ENCODE peak calls at places on chromosomes 12 and 14, in five cellular contexts. One of them, this sample, is unnamed.

GRCh38 chr12:119681953-119682352 is 14.0 kb downstream of the PRKAB1 start:
- DNase-seq in H1: no peak
- DNase-seq in A549: no peak
- DNase-seq in HepG2: no peak
- DNase-seq in K562: no peak
- DNase-seq in this sample: no peak

GRCh38 chr14:23056257-23056955 is 914 bp downstream of the CDH24 start:
- DNase-seq in A549: peak
- DNase-seq in HepG2: peak
- DNase-seq in K562: peak
- DNase-seq in H1: peak
- DNase-seq in this sample: peak

GRCh38 chr12:6215932-6216494 is 15.8 kb downstream of the CD9 start:
- DNase-seq in HepG2: no peak
- DNase-seq in A549: peak
- DNase-seq in H1: no peak
- DNase-seq in K562: no peak
- DNase-seq in this sample: peak

GRCh38 chr12:45991289-45992249 is 1.2 kb upstream of the SCAF11 start:
- DNase-seq in HepG2: peak
- DNase-seq in H1: peak
- DNase-seq in A549: peak
- DNase-seq in K562: peak
- DNase-seq in this sample: peak

GRCh38 chr12:1830981-1831930 is 10.9 kb downstream of the LRTM2 start:
- DNase-seq in K562: peak
- DNase-seq in A549: peak
- DNase-seq in H1: peak
- DNase-seq in HepG2: peak
- DNase-seq in this sample: peak

GRCh38 chr14:101865288-101865687 is 99.1 kb upstream of the DYNC1H1 start:
- DNase-seq in A549: no peak
- DNase-seq in HepG2: no peak
- DNase-seq in H1: no peak
- DNase-seq in K562: no peak
- DNase-seq in this sample: no peak

GRCh38 chr12:82593143-82593542 is 93.6 kb upstream of the TMTC2 start:
- DNase-seq in A549: no peak
- DNase-seq in K562: no peak
- DNase-seq in HepG2: no peak
- DNase-seq in H1: no peak
- DNase-seq in this sample: no peak

GRCh38 chr12:54601841-54602240 is 13.4 kb upstream of the PPP1R1A start:
- DNase-seq in HepG2: no peak
- DNase-seq in A549: no peak
- DNase-seq in H1: no peak
- DNase-seq in K562: no peak
- DNase-seq in this sample: no peak

GRCh38 chr14:66709292-66709691 is 201.3 kb downstream of the GPHN start:
- DNase-seq in HepG2: peak
- DNase-seq in K562: no peak
- DNase-seq in A549: no peak
- DNase-seq in H1: no peak
- DNase-seq in this sample: peak

GRCh38 chr12:67645571-67645970 is 3.0 kb upstream of the DYRK2 start:
- DNase-seq in HepG2: no peak
- DNase-seq in H1: no peak
- DNase-seq in K562: no peak
- DNase-seq in A549: no peak
- DNase-seq in this sample: peak

GRCh38 chr14:70811065-70811464 is 1.8 kb upstream of the MAP3K9 start:
- DNase-seq in HepG2: no peak
- DNase-seq in A549: no peak
- DNase-seq in K562: no peak
- DNase-seq in H1: no peak
- DNase-seq in this sample: peak

GRCh38 chr14:22699801-22700564 is 55.8 kb upstream of the OR6J1 start:
- DNase-seq in HepG2: peak
- DNase-seq in H1: no peak
- DNase-seq in K562: peak
- DNase-seq in A549: no peak
- DNase-seq in this sample: no peak

GRCh38 chr12:105018001-105018400 is 31.9 kb downstream of the NOPCHAP1 start:
- DNase-seq in K562: no peak
- DNase-seq in H1: no peak
- DNase-seq in A549: peak
- DNase-seq in HepG2: no peak
- DNase-seq in this sample: peak

GRCh38 chr12:128771681-128772080 is 52.1 kb downstream of the SLC15A4 start:
- DNase-seq in A549: no peak
- DNase-seq in H1: no peak
- DNase-seq in HepG2: peak
- DNase-seq in K562: no peak
- DNase-seq in this sample: peak

GRCh38 chr12:9617124-9617523 is 9.4 kb upstream of the KLRB1 start:
- DNase-seq in H1: no peak
- DNase-seq in K562: no peak
- DNase-seq in HepG2: no peak
- DNase-seq in A549: no peak
- DNase-seq in this sample: no peak

GRCh38 chr14:24211311-24211710 is 2.0 kb downstream of the CHMP4A start:
- DNase-seq in H1: no peak
- DNase-seq in HepG2: no peak
- DNase-seq in K562: no peak
- DNase-seq in A549: no peak
- DNase-seq in this sample: no peak

GRCh38 chr12:117085318-117085947 is 13.8 kb downstream of the TESC start:
- DNase-seq in A549: no peak
- DNase-seq in HepG2: no peak
- DNase-seq in K562: no peak
- DNase-seq in H1: no peak
- DNase-seq in this sample: no peak

GRCh38 chr12:69345742-69346141 is 2.4 kb upstream of the LYZ start:
- DNase-seq in K562: peak
- DNase-seq in H1: no peak
- DNase-seq in HepG2: no peak
- DNase-seq in A549: no peak
- DNase-seq in this sample: no peak

GRCh38 chr12:69345077-69345476 is 3.1 kb upstream of the LYZ start:
- DNase-seq in H1: no peak
- DNase-seq in HepG2: no peak
- DNase-seq in A549: no peak
- DNase-seq in K562: no peak
- DNase-seq in this sample: no peak

GRCh38 chr12:69343357-69343756 is 4.8 kb upstream of the LYZ start:
- DNase-seq in H1: no peak
- DNase-seq in K562: no peak
- DNase-seq in A549: no peak
- DNase-seq in HepG2: no peak
- DNase-seq in this sample: no peak

GRCh38 chr12:69342407-69342806 is 5.8 kb upstream of the LYZ start:
- DNase-seq in H1: no peak
- DNase-seq in A549: no peak
- DNase-seq in K562: no peak
- DNase-seq in HepG2: no peak
- DNase-seq in this sample: no peak

DNA sequence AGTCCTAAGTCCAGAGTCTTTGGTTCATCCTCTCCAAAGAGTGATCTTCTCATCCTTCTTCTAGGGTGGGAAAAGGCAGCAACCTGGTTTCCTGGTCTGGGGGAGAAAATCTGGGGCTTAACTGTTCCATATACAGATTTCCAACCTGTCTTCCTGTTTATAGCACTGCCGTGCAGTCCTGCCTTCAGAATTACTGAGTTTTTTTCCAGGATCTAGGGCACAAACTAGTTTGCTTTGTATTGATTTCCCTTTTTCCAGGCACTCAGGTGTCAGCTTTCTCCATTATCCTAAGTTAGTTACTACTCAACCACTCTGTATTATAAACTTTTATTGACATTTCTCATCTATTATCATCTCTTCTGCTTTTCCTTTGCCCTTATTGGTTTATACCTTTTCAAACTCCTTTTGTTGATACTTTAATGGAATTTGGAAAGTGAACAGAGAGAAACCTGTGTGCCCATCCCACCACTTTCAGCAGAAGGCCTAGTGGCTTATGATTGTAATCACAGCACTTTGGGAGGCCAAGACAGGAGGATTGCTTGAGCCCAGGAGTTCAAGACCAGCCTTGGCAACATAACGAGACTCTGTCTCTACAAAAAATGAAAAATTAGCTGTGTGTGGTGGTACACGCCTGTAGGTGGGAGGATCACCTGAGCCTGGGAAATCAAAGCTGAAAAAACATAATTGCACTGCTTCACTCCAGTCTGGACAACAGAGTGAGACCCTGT is 4.1 kb upstream of the LYZ start:
- DNase-seq in K562: no peak
- DNase-seq in A549: no peak
- DNase-seq in HepG2: no peak
- DNase-seq in H1: no peak
- DNase-seq in this sample: no peak
- TF ChIP-seq MAFK in K562: no peak
- TF ChIP-seq MAFK in A549: no peak
- TF ChIP-seq MAFK in HepG2: no peak
- TF ChIP-seq MAFK in H1: no peak
- TF ChIP-seq MAFK in this sample: no peak

GRCh38 chr14:21044106-21044618 is 2.0 kb downstream of the RNASE7 start:
- DNase-seq in A549: no peak
- DNase-seq in K562: peak
- DNase-seq in H1: no peak
- DNase-seq in HepG2: peak
- DNase-seq in this sample: no peak
- TF ChIP-seq MAFK in A549: no peak
- TF ChIP-seq MAFK in K562: no peak
- TF ChIP-seq MAFK in H1: no peak
- TF ChIP-seq MAFK in HepG2: no peak
- TF ChIP-seq MAFK in this sample: no peak

GRCh38 chr14:94049625-94050023 is 23.5 kb downstream of the OTUB2 start:
- DNase-seq in K562: no peak
- DNase-seq in H1: peak
- DNase-seq in HepG2: no peak
- DNase-seq in A549: no peak
- DNase-seq in this sample: no peak

GRCh38 chr14:94051115-94051514 is 25.0 kb downstream of the OTUB2 start:
- DNase-seq in HepG2: no peak
- DNase-seq in K562: no peak
- DNase-seq in A549: peak
- DNase-seq in H1: no peak
- DNase-seq in this sample: peak

GRCh38 chr14:94048676-94049624 is 22.8 kb downstream of the OTUB2 start:
- DNase-seq in K562: no peak
- DNase-seq in HepG2: no peak
- DNase-seq in H1: no peak
- DNase-seq in A549: no peak
- DNase-seq in this sample: no peak

GRCh38 chr14:94051779-94052178 is 25.6 kb downstream of the OTUB2 start:
- DNase-seq in K562: no peak
- DNase-seq in H1: peak
- DNase-seq in A549: no peak
- DNase-seq in HepG2: no peak
- DNase-seq in this sample: no peak

GRCh38 chr14:94050231-94050880 is 24.2 kb downstream of the OTUB2 start:
- DNase-seq in A549: no peak
- DNase-seq in H1: peak
- DNase-seq in HepG2: no peak
- DNase-seq in K562: no peak
- DNase-seq in this sample: no peak
- TF ChIP-seq MAFK in A549: no peak
- TF ChIP-seq MAFK in H1: no peak
- TF ChIP-seq MAFK in HepG2: no peak
- TF ChIP-seq MAFK in K562: no peak
- TF ChIP-seq MAFK in this sample: no peak

DNA sequence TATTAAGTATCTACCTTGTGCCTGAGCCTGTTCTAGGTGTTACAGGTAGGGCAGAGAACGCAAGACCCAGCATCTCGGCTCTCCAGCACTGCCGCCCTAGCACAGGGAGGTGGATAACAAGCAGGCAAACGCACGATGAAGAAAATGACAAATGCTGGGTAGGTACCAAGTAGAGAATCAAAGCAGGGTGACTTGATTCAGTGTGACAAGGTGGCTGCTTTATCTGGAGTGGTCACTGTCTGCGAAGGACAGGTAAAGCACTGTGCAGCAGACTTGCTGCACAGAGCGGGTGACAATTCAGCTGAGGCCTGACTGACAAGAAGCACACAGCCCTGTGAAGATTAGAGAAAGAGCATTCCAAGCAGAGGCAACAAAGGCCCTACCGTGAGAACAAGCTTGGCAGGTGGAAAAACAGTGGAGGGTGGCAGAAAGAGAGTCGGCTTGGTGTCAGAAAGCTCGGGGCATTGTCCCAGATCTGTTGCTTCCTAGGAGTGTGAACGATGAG is 12.9 kb downstream of the PRKCH start:
- DNase-seq in K562: no peak
- DNase-seq in A549: no peak
- DNase-seq in HepG2: no peak
- DNase-seq in H1: no peak
- DNase-seq in this sample: no peak
- TF ChIP-seq MAFK in K562: no peak
- TF ChIP-seq MAFK in A549: no peak
- TF ChIP-seq MAFK in HepG2: no peak
- TF ChIP-seq MAFK in H1: no peak
- TF ChIP-seq MAFK in this sample: no peak

DNA sequence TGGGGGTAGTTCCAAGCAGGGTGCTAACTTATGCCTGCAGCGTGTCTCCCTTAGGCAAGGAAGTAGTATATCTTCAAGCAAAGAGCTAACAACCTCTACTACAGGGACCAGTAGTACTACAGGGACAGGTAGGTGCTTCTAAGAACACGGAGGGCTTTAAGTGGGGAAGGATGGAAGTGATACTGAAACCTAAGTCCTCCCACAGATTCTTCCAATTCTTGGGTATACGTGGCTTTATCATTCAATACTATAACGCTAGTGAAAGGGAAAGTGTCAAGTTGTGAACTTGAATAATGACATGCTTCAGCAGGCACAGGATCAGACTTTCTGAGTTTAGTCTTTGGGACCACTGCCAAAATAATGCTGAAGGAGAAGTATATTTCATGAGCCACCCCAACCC is 241.7 kb downstream of the CEP128 start:
- DNase-seq in K562: no peak
- DNase-seq in H1: no peak
- DNase-seq in A549: no peak
- DNase-seq in HepG2: no peak
- DNase-seq in this sample: no peak
- TF ChIP-seq MAFK in K562: no peak
- TF ChIP-seq MAFK in H1: no peak
- TF ChIP-seq MAFK in A549: no peak
- TF ChIP-seq MAFK in HepG2: no peak
- TF ChIP-seq MAFK in this sample: no peak

This sample was measured in IMR-90.